ENCODE peak calls at places on chromosome 3, in eight cellular contexts. One of them, this sample, is unnamed.

GRCh38 chr3:176927985-176928931 is 269.0 kb downstream of the TBL1XR1 start:
- DNase-seq in esophagus muscularis mucosa: no peak
- DNase-seq in heart left ventricle: no peak
- DNase-seq in astrocyte of the cerebellum: no peak
- DNase-seq in progenitor cell of endocrine pancreas: no peak
- DNase-seq in A549: no peak
- DNase-seq in Calu3: no peak
- DNase-seq in CD14-positive monocyte: no peak
- DNase-seq in this sample: no peak

GRCh38 chr3:10332481-10333358 is 11.8 kb upstream of the SEC13 start:
- DNase-seq in esophagus muscularis mucosa: no peak
- DNase-seq in heart left ventricle: peak
- DNase-seq in astrocyte of the cerebellum: no peak
- DNase-seq in progenitor cell of endocrine pancreas: no peak
- DNase-seq in A549: no peak
- DNase-seq in Calu3: no peak
- DNase-seq in CD14-positive monocyte: no peak
- DNase-seq in this sample: no peak

GRCh38 chr3:127588675-127589577 is 1.6 kb downstream of the TPRA1 start:
- DNase-seq in esophagus muscularis mucosa: no peak
- DNase-seq in heart left ventricle: peak
- DNase-seq in astrocyte of the cerebellum: no peak
- DNase-seq in progenitor cell of endocrine pancreas: no peak
- DNase-seq in A549: no peak
- DNase-seq in Calu3: peak
- DNase-seq in CD14-positive monocyte: no peak
- DNase-seq in this sample: no peak

GRCh38 chr3:158127250-158128219 is 17.6 kb downstream of the RSRC1 start:
- DNase-seq in esophagus muscularis mucosa: no peak
- DNase-seq in heart left ventricle: no peak
- DNase-seq in astrocyte of the cerebellum: no peak
- DNase-seq in progenitor cell of endocrine pancreas: no peak
- DNase-seq in A549: peak
- DNase-seq in Calu3: no peak
- DNase-seq in CD14-positive monocyte: no peak
- DNase-seq in this sample: no peak

GRCh38 chr3:177753498-177754155 is 556.3 kb upstream of the TBL1XR1 start:
- DNase-seq in esophagus muscularis mucosa: no peak
- DNase-seq in heart left ventricle: peak
- DNase-seq in astrocyte of the cerebellum: no peak
- DNase-seq in progenitor cell of endocrine pancreas: no peak
- DNase-seq in A549: no peak
- DNase-seq in Calu3: no peak
- DNase-seq in CD14-positive monocyte: no peak
- DNase-seq in this sample: no peak

GRCh38 chr3:148389916-148390315 is 307.8 kb upstream of the AGTR1 start:
- DNase-seq in esophagus muscularis mucosa: no peak
- DNase-seq in heart left ventricle: no peak
- DNase-seq in astrocyte of the cerebellum: no peak
- DNase-seq in progenitor cell of endocrine pancreas: no peak
- DNase-seq in A549: no peak
- DNase-seq in Calu3: no peak
- DNase-seq in CD14-positive monocyte: no peak
- DNase-seq in this sample: no peak

GRCh38 chr3:2511356-2511755 is 412.7 kb downstream of the CNTN4 start:
- DNase-seq in esophagus muscularis mucosa: no peak
- DNase-seq in heart left ventricle: no peak
- DNase-seq in astrocyte of the cerebellum: no peak
- DNase-seq in progenitor cell of endocrine pancreas: no peak
- DNase-seq in A549: no peak
- DNase-seq in Calu3: no peak
- DNase-seq in CD14-positive monocyte: no peak
- DNase-seq in this sample: peak

GRCh38 chr3:113409676-113410075 is 31.6 kb downstream of the CFAP44 start:
- DNase-seq in esophagus muscularis mucosa: no peak
- DNase-seq in heart left ventricle: no peak
- DNase-seq in astrocyte of the cerebellum: no peak
- DNase-seq in progenitor cell of endocrine pancreas: no peak
- DNase-seq in A549: no peak
- DNase-seq in Calu3: no peak
- DNase-seq in CD14-positive monocyte: no peak
- DNase-seq in this sample: no peak

DNA sequence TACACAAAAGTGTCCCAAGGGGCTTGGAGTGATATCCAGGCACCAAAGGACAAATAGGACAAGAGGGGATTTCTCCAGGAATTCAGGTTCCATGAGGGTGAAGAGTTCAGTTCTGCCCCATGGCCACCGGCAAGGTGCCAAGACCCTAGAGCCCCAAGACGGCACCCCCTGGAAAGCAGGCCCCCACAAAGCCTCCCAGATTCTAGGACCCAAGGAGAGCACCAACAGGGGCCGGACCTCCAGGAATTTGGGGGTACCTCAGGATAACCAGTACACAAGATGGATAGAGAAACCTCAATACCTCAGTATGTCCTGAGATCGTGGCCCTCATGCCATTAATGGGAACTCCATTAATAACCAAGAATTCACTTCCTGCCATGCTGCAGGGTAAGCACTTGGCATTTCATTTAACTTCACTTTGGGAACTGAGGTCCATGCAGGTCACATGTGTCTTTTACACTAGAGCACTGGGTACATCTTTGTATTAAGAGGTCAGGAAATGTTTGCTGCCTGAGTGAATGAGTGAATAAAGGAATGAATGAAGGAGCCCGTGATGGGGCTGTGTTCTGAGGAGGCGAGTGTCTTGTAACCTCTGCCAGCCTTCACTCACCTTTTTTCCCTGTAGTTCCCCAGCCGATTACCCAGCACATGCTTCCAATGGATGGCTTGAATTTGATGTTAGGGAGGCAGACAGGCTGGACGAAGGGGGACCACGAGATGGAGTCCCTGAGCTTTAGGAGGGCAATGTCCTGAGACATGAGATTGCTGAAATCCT is 15.5 kb upstream of the PRSS50 start:
- DNase-seq in esophagus muscularis mucosa: peak
- DNase-seq in heart left ventricle: no peak
- DNase-seq in astrocyte of the cerebellum: no peak
- DNase-seq in progenitor cell of endocrine pancreas: no peak
- DNase-seq in A549: peak
- DNase-seq in Calu3: no peak
- DNase-seq in CD14-positive monocyte: no peak
- DNase-seq in this sample: no peak
- TF ChIP-seq CTCF in esophagus muscularis mucosa: no peak
- TF ChIP-seq CTCF in heart left ventricle: no peak
- TF ChIP-seq CTCF in astrocyte of the cerebellum: no peak
- TF ChIP-seq CTCF in progenitor cell of endocrine pancreas: no peak
- TF ChIP-seq CTCF in A549: no peak
- TF ChIP-seq CTCF in Calu3: no peak
- TF ChIP-seq CTCF in CD14-positive monocyte: no peak
- TF ChIP-seq CTCF in this sample: no peak

GRCh38 chr3:136498919-136499447 is 248.8 kb downstream of the PCCB start:
- DNase-seq in esophagus muscularis mucosa: no peak
- DNase-seq in heart left ventricle: no peak
- DNase-seq in astrocyte of the cerebellum: no peak
- DNase-seq in progenitor cell of endocrine pancreas: no peak
- DNase-seq in A549: no peak
- DNase-seq in Calu3: no peak
- DNase-seq in CD14-positive monocyte: no peak
- DNase-seq in this sample: no peak

GRCh38 chr3:136505676-136506075 is 246.5 kb downstream of the STAG1 start:
- DNase-seq in esophagus muscularis mucosa: no peak
- DNase-seq in heart left ventricle: no peak
- DNase-seq in astrocyte of the cerebellum: no peak
- DNase-seq in progenitor cell of endocrine pancreas: no peak
- DNase-seq in A549: no peak
- DNase-seq in Calu3: no peak
- DNase-seq in CD14-positive monocyte: no peak
- DNase-seq in this sample: no peak

DNA sequence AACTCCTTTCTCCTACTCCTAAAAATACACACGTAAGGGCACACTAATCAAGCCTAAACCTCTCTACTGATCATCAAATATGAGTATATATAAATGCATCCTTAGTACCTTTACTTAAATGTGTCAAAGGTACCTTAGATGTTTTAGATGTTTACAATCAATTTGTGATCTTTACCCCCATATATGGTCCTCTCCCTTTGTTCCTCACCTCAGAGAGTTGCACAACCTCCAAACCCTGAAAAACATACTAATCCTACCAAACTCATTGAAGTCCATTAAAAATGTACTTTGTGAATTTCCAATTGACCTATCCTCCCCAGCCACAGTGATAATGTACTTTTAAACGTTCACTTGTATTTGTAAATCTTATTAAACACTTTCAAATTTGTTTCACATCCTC is 249.1 kb downstream of the STAG1 start:
- DNase-seq in esophagus muscularis mucosa: no peak
- DNase-seq in heart left ventricle: no peak
- DNase-seq in astrocyte of the cerebellum: no peak
- DNase-seq in progenitor cell of endocrine pancreas: no peak
- DNase-seq in A549: no peak
- DNase-seq in Calu3: no peak
- DNase-seq in CD14-positive monocyte: no peak
- DNase-seq in this sample: no peak
- TF ChIP-seq CTCF in esophagus muscularis mucosa: no peak
- TF ChIP-seq CTCF in heart left ventricle: no peak
- TF ChIP-seq CTCF in astrocyte of the cerebellum: no peak
- TF ChIP-seq CTCF in progenitor cell of endocrine pancreas: no peak
- TF ChIP-seq CTCF in A549: no peak
- TF ChIP-seq CTCF in Calu3: no peak
- TF ChIP-seq CTCF in CD14-positive monocyte: no peak
- TF ChIP-seq CTCF in this sample: no peak

GRCh38 chr3:184811034-184811433 is 932 bp upstream of the VPS8 start:
- DNase-seq in esophagus muscularis mucosa: peak
- DNase-seq in heart left ventricle: no peak
- DNase-seq in astrocyte of the cerebellum: no peak
- DNase-seq in progenitor cell of endocrine pancreas: no peak
- DNase-seq in A549: no peak
- DNase-seq in Calu3: no peak
- DNase-seq in CD14-positive monocyte: no peak
- DNase-seq in this sample: no peak
- TF ChIP-seq CTCF in esophagus muscularis mucosa: no peak
- TF ChIP-seq CTCF in heart left ventricle: no peak
- TF ChIP-seq CTCF in astrocyte of the cerebellum: no peak
- TF ChIP-seq CTCF in progenitor cell of endocrine pancreas: no peak
- TF ChIP-seq CTCF in A549: no peak
- TF ChIP-seq CTCF in Calu3: no peak
- TF ChIP-seq CTCF in CD14-positive monocyte: no peak
- TF ChIP-seq CTCF in this sample: no peak

DNA sequence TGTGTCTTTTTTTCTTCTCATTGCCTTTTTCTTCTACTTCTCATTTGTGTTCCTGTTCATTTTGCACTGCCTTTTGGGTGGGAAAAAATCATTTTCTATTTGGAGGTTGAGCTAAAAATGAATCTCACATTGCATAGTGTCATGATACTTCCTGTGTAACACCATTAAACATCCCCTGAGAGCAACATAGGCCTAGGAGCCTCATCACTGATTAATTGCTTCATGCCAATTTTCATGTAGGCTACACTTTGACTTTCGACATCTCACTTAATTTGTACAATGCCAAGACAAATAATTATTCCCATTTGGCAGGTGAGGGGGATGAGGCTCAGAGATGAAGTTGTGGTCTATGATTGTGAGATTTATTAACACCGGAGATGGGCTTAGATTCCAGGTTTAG is 279.2 kb downstream of the EDEM1 start:
- DNase-seq in esophagus muscularis mucosa: no peak
- DNase-seq in heart left ventricle: no peak
- DNase-seq in astrocyte of the cerebellum: no peak
- DNase-seq in progenitor cell of endocrine pancreas: no peak
- DNase-seq in A549: no peak
- DNase-seq in Calu3: no peak
- DNase-seq in CD14-positive monocyte: no peak
- DNase-seq in this sample: no peak
- TF ChIP-seq CTCF in esophagus muscularis mucosa: no peak
- TF ChIP-seq CTCF in heart left ventricle: no peak
- TF ChIP-seq CTCF in astrocyte of the cerebellum: no peak
- TF ChIP-seq CTCF in progenitor cell of endocrine pancreas: no peak
- TF ChIP-seq CTCF in A549: no peak
- TF ChIP-seq CTCF in Calu3: no peak
- TF ChIP-seq CTCF in CD14-positive monocyte: no peak
- TF ChIP-seq CTCF in this sample: no peak

GRCh38 chr3:140736863-140737460 is 59.1 kb downstream of the TRIM42 start:
- DNase-seq in esophagus muscularis mucosa: no peak
- DNase-seq in heart left ventricle: peak
- DNase-seq in astrocyte of the cerebellum: peak
- DNase-seq in progenitor cell of endocrine pancreas: peak
- DNase-seq in A549: peak
- DNase-seq in Calu3: peak
- DNase-seq in CD14-positive monocyte: no peak
- DNase-seq in this sample: peak
- TF ChIP-seq CTCF in esophagus muscularis mucosa: peak
- TF ChIP-seq CTCF in heart left ventricle: peak
- TF ChIP-seq CTCF in astrocyte of the cerebellum: peak
- TF ChIP-seq CTCF in progenitor cell of endocrine pancreas: peak
- TF ChIP-seq CTCF in A549: peak
- TF ChIP-seq CTCF in Calu3: peak
- TF ChIP-seq CTCF in CD14-positive monocyte: peak
- TF ChIP-seq CTCF in this sample: peak

DNA sequence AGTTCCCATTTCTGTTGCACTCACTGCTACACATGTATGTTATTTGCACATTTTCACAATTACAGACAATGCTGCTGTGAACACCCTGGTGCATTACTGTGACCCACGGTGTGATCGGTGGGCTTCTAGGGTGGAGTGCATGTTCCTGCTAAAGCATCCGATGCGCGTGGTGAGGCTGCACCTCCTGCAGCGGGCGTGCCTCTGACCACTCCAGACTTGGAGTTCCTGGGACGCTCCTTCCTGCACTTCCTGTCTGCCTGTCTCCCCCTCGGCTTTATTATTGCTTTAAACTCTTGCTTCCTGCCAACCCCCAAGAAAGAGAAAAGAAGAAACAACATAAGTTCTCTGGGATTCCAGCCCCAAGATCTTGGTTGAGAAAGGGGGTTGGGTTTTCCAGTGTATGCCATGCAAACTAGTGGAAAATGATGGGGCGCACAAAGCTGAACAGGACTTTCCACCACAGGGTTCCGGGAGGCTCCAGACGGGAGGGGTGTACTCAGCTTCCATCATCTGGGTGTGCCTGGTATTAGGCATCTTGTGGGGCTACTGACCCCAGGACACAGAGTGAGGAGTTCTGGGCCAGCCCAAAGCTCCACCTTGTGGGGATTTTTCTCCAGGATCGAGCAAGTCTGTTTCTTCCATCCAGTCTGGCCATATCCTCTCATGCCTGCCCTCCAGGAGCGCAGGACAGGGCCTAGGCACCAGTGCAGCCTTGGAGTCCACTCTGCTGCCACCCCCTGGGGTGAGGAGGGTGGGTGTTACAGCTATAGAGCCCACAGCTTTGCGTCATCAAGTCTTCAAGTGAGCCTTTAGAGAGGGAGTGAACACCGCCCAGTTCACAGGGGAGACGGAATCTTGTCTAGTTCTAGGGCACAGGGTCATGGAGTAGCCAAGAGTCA is 11.2 kb downstream of the RPL32 start:
- DNase-seq in esophagus muscularis mucosa: no peak
- DNase-seq in heart left ventricle: no peak
- DNase-seq in astrocyte of the cerebellum: no peak
- DNase-seq in progenitor cell of endocrine pancreas: no peak
- DNase-seq in A549: peak
- DNase-seq in Calu3: no peak
- DNase-seq in CD14-positive monocyte: no peak
- DNase-seq in this sample: no peak
- TF ChIP-seq CTCF in esophagus muscularis mucosa: no peak
- TF ChIP-seq CTCF in heart left ventricle: no peak
- TF ChIP-seq CTCF in astrocyte of the cerebellum: no peak
- TF ChIP-seq CTCF in progenitor cell of endocrine pancreas: no peak
- TF ChIP-seq CTCF in A549: peak
- TF ChIP-seq CTCF in Calu3: no peak
- TF ChIP-seq CTCF in CD14-positive monocyte: no peak
- TF ChIP-seq CTCF in this sample: no peak